ENCODE peak calls at places on chromosomes 12 and 14, in six cellular contexts. N is GM12891; T is activated naive CD4-positive, alpha-beta T cell; I is activated CD4-positive, alpha-beta T cell treated with anti-CD3 and anti-CD28 coated beads, Interleukin-2, amount 10 ng/mL, durations not matched to agents 7 days and 5 days; B is HuH-7; Y is stimulated activated CD4-positive, alpha-beta T cell treated with anti-CD3 and anti-CD28 coated beads, TNF-alpha, amount 100 ng/mL, for 48 hours. L is an unnamed sample.

GRCh38 chr12:57342207-57342691 is 88.6 kb downstream of the R3HDM2 start:
- DNase-seq in N (no peak), T (no peak), I (no peak), B (no peak), Y (no peak), L (no peak)

GRCh38 chr12:123258593-123258992 is 13.1 kb downstream of the CDK2AP1 start:
- DNase-seq in T (no peak), B (no peak), N (no peak), I (no peak), Y (no peak), L (no peak)

GRCh38 chr12:131852551-131853299 is 24.5 kb downstream of the MMP17 start:
- DNase-seq in N (no peak), B (no peak), T (no peak), Y (no peak), I (no peak), L (no peak)

GRCh38 chr12:24979971-24980730 is 31.2 kb upstream of the BCAT1 start:
- DNase-seq in I (no peak), T (no peak), B (no peak), Y (no peak), N (no peak), L (no peak)

GRCh38 chr12:124684971-124685688 is 117.7 kb upstream of the NCOR2 start:
- DNase-seq in N (no peak), T (no peak), Y (no peak), I (no peak), B (no peak), L (no peak)

GRCh38 chr12:52181757-52182156 is 10.1 kb downstream of the KRT80 start:
- DNase-seq in B (no peak), T (no peak), Y (no peak), N (no peak), I (no peak), L (no peak)

GRCh38 chr12:61538951-61539350 is 721.3 kb upstream of the USP15 start:
- DNase-seq in N (no peak), Y (no peak), T (no peak), B (no peak), I (no peak), L (no peak)

GRCh38 chr14:86838363-86838762 is 1154.6 kb downstream of the GALC start:
- DNase-seq in N (no peak), Y (no peak), I (no peak), T (no peak), B (no peak), L (no peak)

GRCh38 chr12:107126688-107127481 is 33.5 kb upstream of the CRY1 start:
- DNase-seq in B (no peak), N (no peak), I (peak), T (no peak), Y (no peak), L (no peak)

GRCh38 chr14:77279719-77280118 is 8.7 kb upstream of the NGB start:
- DNase-seq in T (no peak), B (no peak), Y (no peak), N (no peak), I (no peak), L (no peak)

GRCh38 chr14:34081126-34081575 is 130.3 kb upstream of the EGLN3 start:
- DNase-seq in N (no peak), T (no peak), I (no peak), B (no peak), Y (no peak), L (no peak)

GRCh38 chr14:58501214-58501816 is 73.8 kb downstream of the KIAA0586 start:
- DNase-seq in N (no peak), T (no peak), I (peak), B (peak), Y (peak), L (peak)

GRCh38 chr12:124915249-124916236 is 1.1 kb upstream of the UBC start:
- DNase-seq in B (no peak), N (no peak), I (no peak), T (no peak), Y (no peak), L (no peak)

GRCh38 chr12:122651520-122652224 is 51.5 kb downstream of the HCAR2 start:
- DNase-seq in T (no peak), N (no peak), B (no peak), Y (no peak), I (no peak), L (no peak)

GRCh38 chr14:87888136-87888999 is 104.6 kb downstream of the GALC start:
- DNase-seq in B (peak), I (peak), Y (no peak), N (no peak), T (no peak), L (no peak)

GRCh38 chr12:132904718-132905328 is 17.4 kb upstream of the CHFR start:
- DNase-seq in T (peak), I (peak), Y (peak), B (no peak), N (peak), L (no peak)

GRCh38 chr14:20441466-20441865 is 5.5 kb upstream of the KLHL33 start:
- DNase-seq in Y (no peak), I (no peak), B (no peak), T (no peak), N (no peak), L (no peak)

GRCh38 chr12:71780207-71780822 is 25.7 kb downstream of the RAB21 start:
- DNase-seq in Y (no peak), N (no peak), I (peak), B (no peak), T (peak), L (peak)

GRCh38 chr14:91177073-91177796 is 63.4 kb downstream of the DGLUCY start:
- DNase-seq in T (peak), I (peak), Y (peak), B (peak), N (peak), L (peak)

GRCh38 chr12:106301611-106302321 is 767 bp upstream of the TCP11L2 start:
- DNase-seq in Y (peak), I (peak), B (peak), T (peak), N (peak), L (no peak)

GRCh38 chr14:36660736-36661505 is 739 bp upstream of the PAX9 start:
- DNase-seq in N (no peak), T (no peak), Y (no peak), B (no peak), I (no peak), L (no peak)

GRCh38 chr14:57970175-57970574 is 104.3 kb upstream of the SLC35F4 start:
- DNase-seq in B (no peak), Y (no peak), N (no peak), T (no peak), I (no peak), L (no peak)

GRCh38 chr14:71463807-71464206 is 468.4 kb upstream of the RGS6 start:
- DNase-seq in N (no peak), B (no peak), I (no peak), Y (no peak), T (no peak), L (no peak)

GRCh38 chr14:100408350-100409015 is 85.3 kb downstream of the SLC25A47 start:
- DNase-seq in Y (no peak), I (no peak), N (no peak), T (no peak), B (no peak), L (no peak)

L was measured in D721Med.